ENCODE peak calls at places on chromosomes 7 and 10, in six cellular contexts. One of them, this sample, is unnamed.

GRCh38 chr10:99560277-99561126 is 27.8 kb downstream of the NKX2-3 start:
- DNase-seq in Daoy: peak; percentile 49
- DNase-seq in psoas muscle: no peak
- DNase-seq in NCI-H2081 treated with DMSO at 0.1 percent for 48 hours: no peak
- DNase-seq in immature natural killer cell: peak; percentile 19
- DNase-seq in bronchial epithelial cell: peak; percentile 44
- DNase-seq in this sample: no peak

GRCh38 chr7:22193361-22194016 is 163.5 kb downstream of the RAPGEF5 start:
- DNase-seq in psoas muscle: no peak
- DNase-seq in immature natural killer cell: no peak
- DNase-seq in NCI-H2081 treated with DMSO at 0.1 percent for 48 hours: no peak
- DNase-seq in bronchial epithelial cell: no peak
- DNase-seq in Daoy: peak; percentile 65
- DNase-seq in this sample: peak; percentile 57

GRCh38 chr7:30226593-30227268 is 57.7 kb upstream of the ZNRF2 start:
- DNase-seq in NCI-H2081 treated with DMSO at 0.1 percent for 48 hours: no peak
- DNase-seq in immature natural killer cell: no peak
- DNase-seq in bronchial epithelial cell: peak; percentile 61
- DNase-seq in Daoy: peak; percentile 57
- DNase-seq in psoas muscle: no peak
- DNase-seq in this sample: no peak

GRCh38 chr10:28202941-28203352 is 99.9 kb downstream of the MPP7 start:
- DNase-seq in immature natural killer cell: no peak
- DNase-seq in psoas muscle: peak; percentile 35
- DNase-seq in Daoy: no peak
- DNase-seq in NCI-H2081 treated with DMSO at 0.1 percent for 48 hours: no peak
- DNase-seq in bronchial epithelial cell: no peak
- DNase-seq in this sample: no peak

GRCh38 chr7:45384499-45384898 is 189.7 kb upstream of the ADCY1 start:
- DNase-seq in bronchial epithelial cell: peak; percentile 27
- DNase-seq in psoas muscle: no peak
- DNase-seq in immature natural killer cell: no peak
- DNase-seq in Daoy: no peak
- DNase-seq in NCI-H2081 treated with DMSO at 0.1 percent for 48 hours: no peak
- DNase-seq in this sample: no peak

GRCh38 chr7:157120181-157120580 is 18.5 kb upstream of the UBE3C start:
- DNase-seq in bronchial epithelial cell: no peak
- DNase-seq in Daoy: no peak
- DNase-seq in psoas muscle: no peak
- DNase-seq in NCI-H2081 treated with DMSO at 0.1 percent for 48 hours: no peak
- DNase-seq in immature natural killer cell: no peak
- DNase-seq in this sample: no peak

GRCh38 chr10:35639651-35640311 is 2.3 kb downstream of the FZD8 start:
- DNase-seq in bronchial epithelial cell: no peak
- DNase-seq in psoas muscle: peak; percentile 32
- DNase-seq in immature natural killer cell: no peak
- DNase-seq in Daoy: peak; percentile 17
- DNase-seq in NCI-H2081 treated with DMSO at 0.1 percent for 48 hours: no peak
- DNase-seq in this sample: peak; percentile 80

GRCh38 chr7:91191771-91192170 is 72.5 kb upstream of the FZD1 start:
- DNase-seq in Daoy: no peak
- DNase-seq in immature natural killer cell: no peak
- DNase-seq in bronchial epithelial cell: no peak
- DNase-seq in NCI-H2081 treated with DMSO at 0.1 percent for 48 hours: no peak
- DNase-seq in psoas muscle: no peak
- DNase-seq in this sample: no peak

GRCh38 chr7:1666251-1666778 is 3.8 kb upstream of the ELFN1 start:
- DNase-seq in NCI-H2081 treated with DMSO at 0.1 percent for 48 hours: no peak
- DNase-seq in immature natural killer cell: no peak
- DNase-seq in psoas muscle: peak; percentile 24
- DNase-seq in bronchial epithelial cell: no peak
- DNase-seq in Daoy: peak; percentile 61
- DNase-seq in this sample: peak; percentile 46

GRCh38 chr10:120503695-120504094 is 46.7 kb downstream of the PLPP4 start:
- DNase-seq in psoas muscle: no peak
- DNase-seq in bronchial epithelial cell: no peak
- DNase-seq in NCI-H2081 treated with DMSO at 0.1 percent for 48 hours: no peak
- DNase-seq in immature natural killer cell: no peak
- DNase-seq in Daoy: peak; percentile 10
- DNase-seq in this sample: no peak

GRCh38 chr10:35416628-35417625 is 80.6 kb downstream of the CCNY start:
- DNase-seq in immature natural killer cell: no peak
- DNase-seq in psoas muscle: no peak
- DNase-seq in NCI-H2081 treated with DMSO at 0.1 percent for 48 hours: peak; percentile 69
- DNase-seq in Daoy: no peak
- DNase-seq in bronchial epithelial cell: no peak
- DNase-seq in this sample: no peak

GRCh38 chr10:22334414-22335203 is 10.7 kb upstream of the SPAG6 start:
- DNase-seq in immature natural killer cell: no peak
- DNase-seq in psoas muscle: peak; percentile 21
- DNase-seq in Daoy: no peak
- DNase-seq in bronchial epithelial cell: no peak
- DNase-seq in NCI-H2081 treated with DMSO at 0.1 percent for 48 hours: no peak
- DNase-seq in this sample: peak; percentile 79

GRCh38 chr10:100025528-100026070 is 15.9 kb upstream of the DNMBP start:
- DNase-seq in Daoy: no peak
- DNase-seq in NCI-H2081 treated with DMSO at 0.1 percent for 48 hours: no peak
- DNase-seq in immature natural killer cell: no peak
- DNase-seq in bronchial epithelial cell: no peak
- DNase-seq in psoas muscle: no peak
- DNase-seq in this sample: no peak

GRCh38 chr7:47513741-47514241 is 68.1 kb downstream of the TNS3 start:
- DNase-seq in psoas muscle: no peak
- DNase-seq in Daoy: no peak
- DNase-seq in bronchial epithelial cell: peak; percentile 37
- DNase-seq in NCI-H2081 treated with DMSO at 0.1 percent for 48 hours: no peak
- DNase-seq in immature natural killer cell: no peak
- DNase-seq in this sample: no peak

GRCh38 chr7:48035967-48036478 is 680 bp downstream of the C7orf57 start:
- DNase-seq in NCI-H2081 treated with DMSO at 0.1 percent for 48 hours: no peak
- DNase-seq in immature natural killer cell: peak; percentile 19
- DNase-seq in psoas muscle: peak; percentile 35
- DNase-seq in Daoy: peak; percentile 50
- DNase-seq in bronchial epithelial cell: no peak
- DNase-seq in this sample: peak; percentile 61

GRCh38 chr7:100407285-100408180 is 21.0 kb downstream of the ZCWPW1 start:
- DNase-seq in bronchial epithelial cell: peak; percentile 82
- DNase-seq in immature natural killer cell: peak; percentile 65
- DNase-seq in psoas muscle: no peak
- DNase-seq in NCI-H2081 treated with DMSO at 0.1 percent for 48 hours: no peak
- DNase-seq in Daoy: peak; percentile 87
- DNase-seq in this sample: peak; percentile 49

GRCh38 chr10:16597656-16598055 is 76.0 kb upstream of the C1QL3 start:
- DNase-seq in psoas muscle: no peak
- DNase-seq in NCI-H2081 treated with DMSO at 0.1 percent for 48 hours: no peak
- DNase-seq in bronchial epithelial cell: no peak
- DNase-seq in immature natural killer cell: no peak
- DNase-seq in Daoy: peak; percentile 87
- DNase-seq in this sample: no peak

GRCh38 chr10:100872034-100872791 is 40.5 kb upstream of the SLF2 start:
- DNase-seq in psoas muscle: no peak
- DNase-seq in bronchial epithelial cell: peak; percentile 21
- DNase-seq in Daoy: peak; percentile 75
- DNase-seq in immature natural killer cell: no peak
- DNase-seq in NCI-H2081 treated with DMSO at 0.1 percent for 48 hours: no peak
- DNase-seq in this sample: no peak

GRCh38 chr10:22690614-22691431 is 23.6 kb downstream of the PIP4K2A start:
- DNase-seq in immature natural killer cell: no peak
- DNase-seq in psoas muscle: no peak
- DNase-seq in NCI-H2081 treated with DMSO at 0.1 percent for 48 hours: no peak
- DNase-seq in Daoy: no peak
- DNase-seq in bronchial epithelial cell: peak; percentile 48
- DNase-seq in this sample: no peak

GRCh38 chr7:13742126-13742525 is 247.3 kb downstream of the ETV1 start:
- DNase-seq in Daoy: peak; percentile 67
- DNase-seq in psoas muscle: no peak
- DNase-seq in bronchial epithelial cell: no peak
- DNase-seq in NCI-H2081 treated with DMSO at 0.1 percent for 48 hours: no peak
- DNase-seq in immature natural killer cell: no peak
- DNase-seq in this sample: no peak

GRCh38 chr7:127907638-127908040 is 123.6 kb downstream of the LRRC4 start:
- DNase-seq in bronchial epithelial cell: peak; percentile 21
- DNase-seq in immature natural killer cell: no peak
- DNase-seq in Daoy: peak; percentile 24
- DNase-seq in NCI-H2081 treated with DMSO at 0.1 percent for 48 hours: no peak
- DNase-seq in psoas muscle: no peak
- DNase-seq in this sample: no peak

GRCh38 chr7:69283421-69283820 is 314.9 kb upstream of the AUTS2 start:
- DNase-seq in psoas muscle: no peak
- DNase-seq in Daoy: peak; percentile 18
- DNase-seq in NCI-H2081 treated with DMSO at 0.1 percent for 48 hours: no peak
- DNase-seq in bronchial epithelial cell: no peak
- DNase-seq in immature natural killer cell: no peak
- DNase-seq in this sample: peak; percentile 54

GRCh38 chr10:100894033-100894432 is 18.7 kb upstream of the SLF2 start:
- DNase-seq in psoas muscle: no peak
- DNase-seq in bronchial epithelial cell: peak; percentile 27
- DNase-seq in NCI-H2081 treated with DMSO at 0.1 percent for 48 hours: no peak
- DNase-seq in Daoy: no peak
- DNase-seq in immature natural killer cell: no peak
- DNase-seq in this sample: no peak

GRCh38 chr7:18903676-18904075 is 213.8 kb downstream of the TWIST1 start:
- DNase-seq in bronchial epithelial cell: no peak
- DNase-seq in immature natural killer cell: no peak
- DNase-seq in psoas muscle: no peak
- DNase-seq in NCI-H2081 treated with DMSO at 0.1 percent for 48 hours: no peak
- DNase-seq in Daoy: no peak
- DNase-seq in this sample: no peak

GRCh38 chr10:93123766-93124165 is 50.1 kb downstream of the CYP26A1 start:
- DNase-seq in bronchial epithelial cell: no peak
- DNase-seq in psoas muscle: no peak
- DNase-seq in immature natural killer cell: no peak
- DNase-seq in NCI-H2081 treated with DMSO at 0.1 percent for 48 hours: no peak
- DNase-seq in Daoy: no peak
- DNase-seq in this sample: no peak

GRCh38 chr7:120460928-120461327 is 188.0 kb downstream of the KCND2 start:
- DNase-seq in Daoy: no peak
- DNase-seq in psoas muscle: no peak
- DNase-seq in bronchial epithelial cell: no peak
- DNase-seq in immature natural killer cell: no peak
- DNase-seq in NCI-H2081 treated with DMSO at 0.1 percent for 48 hours: no peak
- DNase-seq in this sample: no peak

GRCh38 chr10:19966751-19967150 is 150.5 kb downstream of the PLXDC2 start:
- DNase-seq in Daoy: no peak
- DNase-seq in NCI-H2081 treated with DMSO at 0.1 percent for 48 hours: no peak
- DNase-seq in immature natural killer cell: no peak
- DNase-seq in psoas muscle: no peak
- DNase-seq in bronchial epithelial cell: no peak
- DNase-seq in this sample: no peak

GRCh38 chr10:24008164-24009066 is 200.5 kb upstream of the KIAA1217 start:
- DNase-seq in NCI-H2081 treated with DMSO at 0.1 percent for 48 hours: no peak
- DNase-seq in bronchial epithelial cell: peak; percentile 84
- DNase-seq in Daoy: peak; percentile 64
- DNase-seq in psoas muscle: no peak
- DNase-seq in immature natural killer cell: no peak
- DNase-seq in this sample: no peak

GRCh38 chr10:69409176-69409495 is 7.6 kb downstream of the TACR2 start:
- DNase-seq in Daoy: no peak
- DNase-seq in immature natural killer cell: no peak
- DNase-seq in bronchial epithelial cell: no peak
- DNase-seq in psoas muscle: no peak
- DNase-seq in NCI-H2081 treated with DMSO at 0.1 percent for 48 hours: no peak
- DNase-seq in this sample: no peak

GRCh38 chr10:116849271-116850057 is at the start of gene ENO4:
- DNase-seq in psoas muscle: peak; percentile 50
- DNase-seq in bronchial epithelial cell: peak; percentile 80
- DNase-seq in Daoy: peak; percentile 85
- DNase-seq in NCI-H2081 treated with DMSO at 0.1 percent for 48 hours: peak; percentile 53
- DNase-seq in immature natural killer cell: no peak
- DNase-seq in this sample: peak; percentile 89

GRCh38 chr7:149355390-149356048 is 93.5 kb downstream of the ZNF783 start:
- DNase-seq in NCI-H2081 treated with DMSO at 0.1 percent for 48 hours: no peak
- DNase-seq in Daoy: peak; percentile 78
- DNase-seq in psoas muscle: no peak
- DNase-seq in bronchial epithelial cell: peak; percentile 68
- DNase-seq in immature natural killer cell: no peak
- DNase-seq in this sample: no peak

GRCh38 chr7:50657341-50657873 is 92.2 kb upstream of the DDC start:
- DNase-seq in Daoy: no peak
- DNase-seq in immature natural killer cell: no peak
- DNase-seq in psoas muscle: peak; percentile 87
- DNase-seq in bronchial epithelial cell: no peak
- DNase-seq in NCI-H2081 treated with DMSO at 0.1 percent for 48 hours: no peak
- DNase-seq in this sample: peak; percentile 88

GRCh38 chr7:1922870-1923236 is 252.8 kb downstream of the ELFN1 start:
- DNase-seq in NCI-H2081 treated with DMSO at 0.1 percent for 48 hours: no peak
- DNase-seq in Daoy: no peak
- DNase-seq in immature natural killer cell: no peak
- DNase-seq in bronchial epithelial cell: no peak
- DNase-seq in psoas muscle: no peak
- DNase-seq in this sample: no peak

This sample was measured in aorta.